ENCODE peak calls at places on chromosomes 6 and 20, in nine cellular contexts. K is breast epithelium, I is epithelial cell of esophagus, V is AG09309, Y is bronchial epithelial cell, E is adrenal gland, J is cardiac muscle cell, B is A549, D is heart right ventricle. L is an unnamed sample.

GRCh38 chr6:10655508-10656055 is 38.8 kb downstream of the C6orf52 start:
- DNase-seq in E (no peak), B (no peak), I (no peak), J (no peak), V (no peak), D (no peak), Y (no peak), K (no peak), L (no peak)

GRCh38 chr6:137967689-137968467 is 100.8 kb downstream of the TNFAIP3 start:
- DNase-seq in E (no peak), B (no peak), V (no peak), Y (no peak), K (no peak), J (no peak), I (no peak), D (no peak), L (no peak)

GRCh38 chr20:20441259-20441658 is 73.4 kb downstream of the INSM1 start:
- DNase-seq in I (peak; percentile 8), E (no peak), J (no peak), V (no peak), D (no peak), B (no peak), K (no peak), Y (no peak), L (no peak)

GRCh38 chr6:140494321-140495085 is 1120.1 kb upstream of the CITED2 start:
- DNase-seq in V (no peak), B (no peak), J (no peak), D (no peak), Y (peak; percentile 39), I (peak; percentile 59), E (no peak), K (no peak), L (no peak)

GRCh38 chr20:1813674-1814635 is 81.3 kb upstream of the SIRPA start:
- DNase-seq in J (no peak), V (no peak), K (no peak), E (no peak), D (no peak), Y (no peak), B (no peak), I (no peak), L (no peak)

GRCh38 chr6:106098383-106099234 is 12.5 kb downstream of the PRDM1 start:
- DNase-seq in E (no peak), V (no peak), I (peak; percentile 95), D (no peak), K (no peak), J (no peak), Y (peak; percentile 97), B (peak; percentile 61), L (no peak)

GRCh38 chr6:2956930-2957329 is 14.4 kb downstream of the SERPINB6 start:
- DNase-seq in K (no peak), V (no peak), I (no peak), E (peak; percentile 18), J (no peak), B (no peak), Y (no peak), D (no peak), L (no peak)

GRCh38 chr6:25157842-25158241 is 121.3 kb upstream of the CARMIL1 start:
- DNase-seq in Y (no peak), E (no peak), V (no peak), K (no peak), I (no peak), J (no peak), B (no peak), D (no peak), L (no peak)

GRCh38 chr20:64049060-64049886 is at the start of gene SOX18:
- DNase-seq in K (no peak), D (peak; percentile 68), Y (no peak), J (peak; percentile 64), I (peak; percentile 53), V (no peak), E (no peak), B (peak; percentile 59), L (no peak)

GRCh38 chr20:59013959-59014608 is 5.1 kb upstream of the TUBB1 start:
- DNase-seq in J (no peak), I (no peak), Y (no peak), K (no peak), V (no peak), D (no peak), B (no peak), E (peak; percentile 19), L (no peak)

GRCh38 chr6:44309092-44309491 is 4.1 kb downstream of the AARS2 start:
- DNase-seq in J (no peak), K (no peak), Y (peak; percentile 98), B (no peak), V (no peak), D (peak; percentile 43), E (no peak), I (peak; percentile 96), L (no peak)

GRCh38 chr20:36202891-36203338 is 33.4 kb upstream of the AAR2 start:
- DNase-seq in I (peak; percentile 49), J (peak; percentile 66), Y (peak; percentile 21), V (no peak), D (peak; percentile 74), B (peak; percentile 48), K (peak; percentile 67), E (peak; percentile 83), L (no peak)

GRCh38 chr6:110098511-110099116 is 80.9 kb downstream of the WASF1 start:
- DNase-seq in V (no peak), E (no peak), J (no peak), Y (peak; percentile 99), B (no peak), I (peak; percentile 100), D (no peak), K (no peak), L (no peak)

GRCh38 chr20:24546232-24546892 is 76.9 kb downstream of the SYNDIG1 start:
- DNase-seq in I (no peak), B (no peak), K (no peak), J (no peak), D (no peak), V (no peak), Y (no peak), E (no peak), L (no peak)

GRCh38 chr6:143313163-143313562 is 137.3 kb downstream of the ADAT2 start:
- DNase-seq in V (no peak), J (no peak), K (no peak), E (no peak), I (no peak), Y (no peak), B (no peak), D (no peak), L (no peak)

GRCh38 chr20:8996817-8997512 is 71.9 kb upstream of the PLCB4 start:
- DNase-seq in E (no peak), I (no peak), V (no peak), B (no peak), Y (no peak), J (no peak), D (no peak), K (no peak), L (no peak)

GRCh38 chr20:584375-585301 is 25.5 kb downstream of the TCF15 start:
- DNase-seq in E (no peak), J (peak; percentile 32), D (no peak), V (no peak), B (peak; percentile 43), Y (peak; percentile 64), K (no peak), I (peak; percentile 65), L (no peak)

GRCh38 chr6:2158596-2159271 is 86.7 kb downstream of the GMDS start:
- DNase-seq in I (peak; percentile 70), V (no peak), K (no peak), Y (peak; percentile 46), E (peak; percentile 21), D (no peak), J (peak; percentile 40), B (peak; percentile 86), L (no peak)

GRCh38 chr6:107443066-107443903 is 16.1 kb downstream of the PDSS2 start:
- DNase-seq in V (no peak), K (no peak), Y (peak; percentile 7), I (no peak), E (no peak), B (no peak), J (no peak), D (no peak), L (no peak)

GRCh38 chr6:30889138-30889885 is 5.0 kb downstream of the DDR1 start:
- DNase-seq in K (no peak), V (no peak), Y (no peak), D (no peak), E (peak; percentile 16), B (no peak), J (no peak), I (no peak), L (no peak)

GRCh38 chr6:129644567-129645015 is 65.4 kb downstream of the ARHGAP18 start:
- DNase-seq in J (no peak), E (no peak), I (no peak), D (no peak), B (peak; percentile 59), V (peak; percentile 39), K (no peak), Y (peak; percentile 44), L (peak; percentile 59)

GRCh38 chr20:57188056-57188455 is 78.4 kb downstream of the BMP7 start:
- DNase-seq in D (no peak), J (no peak), V (no peak), K (no peak), Y (no peak), B (no peak), I (no peak), E (no peak), L (no peak)
- TF ChIP-seq CTCF in D (no peak), J (no peak), V (no peak), K (no peak), Y (no peak), B (no peak), I (no peak), E (no peak), L (no peak)

GRCh38 chr20:10381477-10381876 is 52.5 kb downstream of the MKKS start:
- DNase-seq in E (no peak), Y (no peak), J (no peak), D (no peak), K (no peak), I (no peak), B (peak; percentile 56), V (no peak), L (no peak)
- TF ChIP-seq CTCF in E (no peak), Y (no peak), J (no peak), D (no peak), K (no peak), I (no peak), B (peak; percentile 54), V (peak; percentile 16), L (peak; percentile 4)

DNA sequence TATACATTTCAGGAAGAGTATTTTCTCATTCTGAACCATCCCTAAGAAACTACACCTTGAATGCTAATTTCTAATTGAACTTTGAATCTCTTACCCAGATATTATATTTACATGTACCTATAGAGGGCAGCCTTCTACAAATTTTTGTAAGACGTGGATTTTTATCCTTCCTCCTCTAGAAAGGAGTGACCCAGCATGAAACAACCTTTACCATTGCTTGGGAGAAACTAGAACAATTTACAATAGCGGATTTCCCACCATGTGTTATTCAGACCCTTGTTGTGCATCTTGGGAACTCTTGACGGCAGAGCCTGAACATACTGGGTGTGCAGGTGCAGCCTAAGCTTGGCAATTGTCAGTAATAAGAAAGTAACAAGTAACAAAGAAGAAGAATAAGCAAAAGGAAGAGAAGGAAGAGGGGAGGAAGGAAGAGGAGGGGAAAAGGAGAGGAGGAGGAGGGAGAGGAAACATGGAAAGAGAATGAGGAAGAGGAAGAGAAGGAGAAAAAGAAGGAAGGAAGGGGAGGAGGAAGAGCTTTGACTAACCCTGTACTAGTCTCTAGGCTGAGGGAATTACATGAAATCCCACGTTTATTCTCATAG is 10.8 kb upstream of the TAAR1 start:
- DNase-seq in V (no peak), E (no peak), K (no peak), I (peak; percentile 58), J (peak; percentile 47), Y (peak; percentile 60), B (peak; percentile 40), D (no peak), L (peak; percentile 22)
- TF ChIP-seq CTCF in V (peak; percentile 43), E (peak; percentile 44), K (peak; percentile 55), I (peak; percentile 42), J (peak; percentile 47), Y (peak; percentile 31), B (peak; percentile 63), D (peak; percentile 29), L (peak; percentile 26)

GRCh38 chr6:145735356-145736165 is at the start of gene EPM2A:
- DNase-seq in E (peak; percentile 89), I (peak; percentile 86), Y (peak; percentile 54), V (peak; percentile 17), J (peak; percentile 93), K (peak; percentile 80), D (peak; percentile 87), B (peak; percentile 79), L (peak; percentile 44)
- TF ChIP-seq CTCF in E (no peak), I (no peak), Y (no peak), V (no peak), J (no peak), K (no peak), D (peak; percentile 5), B (no peak), L (no peak)